ENCODE peak calls at places on chromosomes 2 and 18, in four cellular contexts. O is mucosa of descending colon, Q is pancreas, I is astrocyte. C is an unnamed sample.

GRCh38 chr2:60759654-60760053 is 3.6 kb downstream of the PAPOLG start:
- DNase-seq in O (no peak), I (no peak), Q (no peak), C (no peak)

GRCh38 chr2:8337321-8337720 is 344.5 kb upstream of the ID2 start:
- DNase-seq in O (no peak), I (no peak), Q (no peak), C (no peak)

GRCh38 chr2:197704434-197705142 is 581 bp upstream of the MARS2 start:
- DNase-seq in Q (no peak), O (no peak), I (no peak), C (no peak)

GRCh38 chr2:52613064-52613463 is 1154.5 kb upstream of the CHAC2 start:
- DNase-seq in Q (no peak), I (no peak), O (no peak), C (no peak)

GRCh38 chr2:110784047-110784631 is 51.8 kb downstream of the ACOXL start:
- DNase-seq in I (no peak), Q (no peak), O (no peak), C (no peak)

GRCh38 chr2:196263181-196263747 is 91.9 kb upstream of the STK17B start:
- DNase-seq in O (no peak), Q (no peak), I (peak; percentile 62), C (no peak)

GRCh38 chr2:235694721-235695601 is 201.1 kb downstream of the AGAP1 start:
- DNase-seq in O (no peak), Q (no peak), I (no peak), C (no peak)

GRCh38 chr2:181250691-181251090 is 206.5 kb upstream of the ITGA4 start:
- DNase-seq in O (no peak), Q (no peak), I (no peak), C (no peak)

GRCh38 chr2:157592983-157593382 is 35.7 kb downstream of the ACVR1C start:
- DNase-seq in Q (no peak), I (no peak), O (no peak), C (no peak)

GRCh38 chr2:180130403-180130802 is 123.3 kb upstream of the CWC22 start:
- DNase-seq in O (no peak), Q (no peak), I (peak; percentile 25), C (no peak)

GRCh38 chr2:194495046-194495445 is 1162.0 kb upstream of the SLC39A10 start:
- DNase-seq in O (no peak), I (no peak), Q (no peak), C (no peak)

GRCh38 chr2:160075171-160075570 is 12.8 kb upstream of the PLA2R1 start:
- DNase-seq in Q (no peak), O (no peak), I (peak; percentile 93), C (no peak)

GRCh38 chr2:205531082-205531481 is 151.2 kb upstream of the NRP2 start:
- DNase-seq in I (no peak), Q (no peak), O (no peak), C (no peak)

GRCh38 chr2:237538901-237539300 is 27.5 kb upstream of the PRLH start:
- DNase-seq in Q (no peak), O (no peak), I (no peak), C (no peak)

GRCh38 chr18:3924455-3924854 is 474.5 kb downstream of the TGIF1 start:
- DNase-seq in Q (no peak), O (no peak), I (no peak), C (no peak)

GRCh38 chr18:1526996-1527395 is 622.3 kb downstream of the ADCYAP1 start:
- DNase-seq in I (no peak), Q (no peak), O (no peak), C (no peak)

GRCh38 chr18:75137346-75137877 is 71.5 kb downstream of the PTGR3 start:
- DNase-seq in I (no peak), Q (no peak), O (no peak), C (no peak)

GRCh38 chr18:58671941-58672565 is 788 bp downstream of the MALT1 start:
- DNase-seq in I (peak; percentile 36), O (no peak), Q (no peak), C (no peak)

GRCh38 chr2:148719941-148720436 is 75.4 kb downstream of the EPC2 start:
- DNase-seq in Q (no peak), O (no peak), I (no peak), C (no peak)

GRCh38 chr18:57666818-57667497 is 45.3 kb upstream of the NARS1 start:
- DNase-seq in Q (no peak), O (no peak), I (no peak), C (peak; percentile 34)

GRCh38 chr2:199602271-199602895 is 144.6 kb upstream of the SATB2 start:
- DNase-seq in I (no peak), Q (no peak), O (no peak), C (no peak)

GRCh38 chr2:85088921-85089320 is 44.3 kb upstream of the TCF7L1 start:
- DNase-seq in I (no peak), Q (no peak), O (no peak), C (no peak)

GRCh38 chr18:22563098-22563707 is 145.5 kb upstream of the CTAGE1 start:
- DNase-seq in O (no peak), Q (no peak), I (peak; percentile 94), C (peak; percentile 78)

GRCh38 chr2:26494891-26495290 is 17.0 kb upstream of the OTOF start:
- DNase-seq in I (no peak), O (no peak), Q (no peak), C (no peak)
- H3K4me3 ChIP-seq in I (no peak overlapping the region), O (no peak overlapping the region), Q (no peak overlapping the region), C (no peak overlapping the region)

DNA sequence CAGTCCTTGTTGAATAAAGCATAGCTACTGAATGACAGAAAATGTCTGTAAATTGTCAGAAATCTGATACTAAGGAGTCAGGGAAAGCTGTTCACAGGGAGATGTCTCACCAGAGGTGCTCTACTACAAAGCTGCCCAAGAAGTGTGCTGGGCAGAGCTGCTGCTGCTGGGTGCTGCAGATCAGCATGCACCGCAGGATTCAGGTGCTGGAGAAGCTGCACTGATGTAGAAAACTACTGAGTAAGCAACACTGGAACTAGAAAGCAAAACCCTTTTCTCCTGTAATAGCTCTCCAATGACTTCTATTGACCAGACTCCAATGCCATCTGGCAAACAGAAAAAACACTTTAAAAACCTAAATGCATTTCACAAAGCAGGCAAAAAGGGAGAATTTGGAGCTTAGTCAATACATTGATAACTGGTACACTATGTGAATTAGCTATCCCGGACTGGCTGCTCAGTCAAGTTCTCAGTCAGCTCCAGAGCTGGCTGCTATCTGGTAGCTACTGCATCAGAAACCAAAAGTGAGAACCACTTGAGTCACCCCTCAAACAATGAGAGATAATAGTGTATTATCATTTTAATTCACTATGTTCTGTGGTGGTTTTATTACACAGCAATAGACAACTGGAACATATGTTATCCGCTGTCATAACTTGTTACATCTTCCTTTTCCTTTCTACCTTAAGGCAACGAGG is 493.1 kb downstream of the CPS1 start:
- DNase-seq in O (no peak), I (no peak), Q (no peak), C (no peak)
- H3K9me3 ChIP-seq in O (no peaks in the 10 kb centered on the region), I (no peaks in the 10 kb centered on the region), Q (no peaks in the 10 kb centered on the region), C (no peaks in the 10 kb centered on the region)

GRCh38 chr2:216108310-216108966 is 710 bp upstream of the XRCC5 start:
- DNase-seq in Q (no peak), I (no peak), O (no peak), C (no peak)
- H3K4me3 ChIP-seq in Q (peak overlapping the region; percentile 4), I (peak overlapping the region; percentile 48), O (peak overlapping the region; percentile 80), C (peak overlapping the region; percentile 63)

DNA sequence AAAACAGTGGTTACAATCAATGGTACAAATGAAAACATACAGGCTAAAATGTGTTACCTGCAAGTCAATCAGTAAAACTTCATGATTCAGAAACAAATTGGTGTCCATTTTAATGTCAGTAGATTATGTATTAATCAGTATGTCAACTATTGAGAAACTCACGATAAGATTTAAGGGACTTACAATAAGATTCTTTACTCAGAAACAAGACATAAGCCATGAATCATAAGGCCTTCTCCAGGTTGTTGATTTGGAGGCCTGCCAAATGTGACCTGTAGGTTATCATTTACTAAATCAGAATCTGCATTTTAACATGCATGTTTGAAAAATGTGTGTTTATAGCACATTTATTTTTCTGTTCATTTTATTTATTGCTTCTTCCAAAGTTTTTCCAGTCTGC is 623.1 kb downstream of the CCDC85A start:
- DNase-seq in I (no peak), Q (no peak), O (no peak), C (no peak)
- H3K9me3 ChIP-seq in I (no peaks in the 10 kb centered on the region), Q (no peaks in the 10 kb centered on the region), O (no peaks in the 10 kb centered on the region), C (peaks cover 2% of the 10 kb centered on the region)

DNA sequence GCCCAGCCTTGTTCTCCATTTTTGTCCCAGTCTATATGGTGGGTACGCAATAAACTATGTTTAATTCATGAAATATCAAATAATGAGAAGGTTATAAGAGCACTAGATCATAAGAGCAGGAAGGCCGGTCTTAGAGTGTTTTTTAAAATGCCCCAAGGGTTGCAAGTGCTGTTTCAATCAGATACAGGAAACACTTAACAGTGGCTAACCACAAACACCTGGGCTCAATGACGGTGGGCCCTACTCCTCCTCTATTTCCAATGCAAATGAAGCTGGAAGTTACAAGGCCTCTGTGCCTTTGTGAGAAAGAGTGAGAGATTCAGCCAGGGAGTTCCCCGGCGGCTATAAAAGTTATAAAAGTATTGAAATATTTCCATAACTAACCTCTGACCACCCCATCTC is 18.9 kb upstream of the WDR33 start:
- DNase-seq in O (no peak), I (peak; percentile 49), Q (no peak), C (no peak)
- H3K4me3 ChIP-seq in O (no peak overlapping the region), I (no peak overlapping the region), Q (no peak overlapping the region), C (no peak overlapping the region)

DNA sequence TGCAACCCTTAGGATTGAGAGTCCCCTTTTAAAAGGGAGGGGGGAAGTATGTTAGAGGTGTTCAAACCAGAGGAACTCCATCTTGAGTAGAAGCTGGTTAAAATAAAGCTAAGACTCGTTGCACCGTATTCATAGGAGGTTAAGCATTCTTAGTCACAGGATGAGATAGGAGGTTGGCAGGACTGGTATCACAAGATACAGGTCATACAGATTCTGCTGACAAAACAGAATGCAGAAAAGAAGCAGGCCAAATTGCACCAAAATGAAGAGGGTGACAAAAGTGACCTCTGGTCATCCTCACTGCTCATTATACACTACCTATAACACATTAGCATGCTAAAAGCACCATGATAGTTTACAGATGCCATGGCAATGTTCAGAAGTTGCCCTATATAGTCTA is 192.3 kb upstream of the NDUFV2 start:
- DNase-seq in O (no peak), Q (no peak), I (no peak), C (no peak)
- H3K9me3 ChIP-seq in O (no peaks in the 10 kb centered on the region), Q (no peaks in the 10 kb centered on the region), I (no peaks in the 10 kb centered on the region), C (peaks cover 2% of the 10 kb centered on the region)

GRCh38 chr2:27162151-27163121 is 13.6 kb downstream of the TCF23 start:
- DNase-seq in O (no peak), Q (no peak), I (no peak), C (peak; percentile 7)
- H3K4me3 ChIP-seq in O (no peak overlapping the region), Q (no peak overlapping the region), I (no peak overlapping the region), C (no peak overlapping the region)

DNA sequence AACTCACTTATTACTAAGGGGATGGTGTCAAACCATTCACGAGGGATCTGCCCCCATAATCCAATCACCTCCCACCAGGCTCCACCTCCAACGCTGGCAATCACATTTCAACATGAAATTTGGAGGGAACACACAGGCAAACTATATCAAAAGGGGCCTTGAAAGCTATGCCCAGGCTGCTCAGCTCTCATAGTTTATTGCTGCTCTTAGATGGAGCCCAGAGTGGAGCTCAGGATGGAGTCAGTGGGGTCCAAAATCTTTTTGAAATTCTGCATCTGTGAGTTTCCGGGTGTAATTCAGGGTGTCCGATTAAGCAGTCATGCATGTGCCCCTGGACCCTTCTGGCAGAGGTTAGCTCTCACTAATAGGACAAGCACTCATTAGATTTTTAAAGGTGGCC is 24.3 kb downstream of the RHOB start:
- DNase-seq in Q (no peak), O (no peak), I (no peak), C (no peak)
- H3K9me3 ChIP-seq in Q (no peaks in the 10 kb centered on the region), O (no peaks in the 10 kb centered on the region), I (no peaks in the 10 kb centered on the region), C (no peaks in the 10 kb centered on the region)

C was measured in AG04450.